ENCODE peak calls at places on chromosomes 4 and X, in eight cellular contexts. M, K, J, L, U, T, S and R are unnamed samples.

GRCh38 chr4:4761128-4761991 is 98.1 kb upstream of the MSX1 start:
- DNase-seq in M (no peak), K (no peak), J (no peak), L (peak; percentile 29), U (no peak), T (no peak), S (no peak), R (no peak)

GRCh38 chr4:190019023-190019858 is 7.8 kb downstream of the FRG2 start:
- DNase-seq in M (no peak), K (no peak), J (no peak), L (no peak), U (no peak), T (no peak), S (no peak), R (no peak)

GRCh38 chrX:38249965-38250364 is 29.3 kb upstream of the SRPX start:
- DNase-seq in M (no peak), K (no peak), J (no peak), L (no peak), U (no peak), T (no peak), S (no peak), R (no peak)

GRCh38 chrX:56833626-56834025 is 104.6 kb downstream of the NBDY start:
- DNase-seq in M (no peak), K (no peak), J (no peak), L (no peak), U (no peak), T (no peak), S (no peak), R (no peak)

GRCh38 chr4:14384824-14385223 is 617.5 kb upstream of the CPEB2 start:
- DNase-seq in M (no peak), K (no peak), J (no peak), L (no peak), U (no peak), T (no peak), S (no peak), R (no peak)

GRCh38 chr4:153335665-153336064 is 8.8 kb upstream of the MND1 start:
- DNase-seq in M (no peak), K (no peak), J (no peak), L (no peak), U (no peak), T (no peak), S (no peak), R (no peak)

GRCh38 chrX:153576961-153577360 is 22.0 kb downstream of the CCNQ start:
- DNase-seq in M (no peak), K (no peak), J (no peak), L (no peak), U (no peak), T (no peak), S (no peak), R (no peak)

GRCh38 chr4:184102927-184103326 is 114.7 kb downstream of the ENPP6 start:
- DNase-seq in M (no peak), K (no peak), J (no peak), L (no peak), U (no peak), T (no peak), S (no peak), R (no peak)

GRCh38 chr4:52051615-52052474 is 741 bp downstream of the SPATA18 start:
- DNase-seq in M (peak; percentile 73), K (no peak), J (peak; percentile 85), L (peak; percentile 63), U (no peak), T (peak; percentile 20), S (no peak), R (no peak)

GRCh38 chr4:177964061-177964460 is 521.8 kb upstream of the AGA start:
- DNase-seq in M (no peak), K (no peak), J (no peak), L (no peak), U (no peak), T (no peak), S (no peak), R (no peak)

GRCh38 chr4:40924096-40924792 is 174.5 kb downstream of the NSUN7 start:
- DNase-seq in M (no peak), K (peak; percentile 43), J (peak; percentile 68), L (peak; percentile 63), U (peak; percentile 61), T (peak; percentile 56), S (peak; percentile 46), R (peak; percentile 65)

GRCh38 chr4:176274441-176274840 is 5.4 kb upstream of the ASB5 start:
- DNase-seq in M (no peak), K (no peak), J (no peak), L (no peak), U (no peak), T (no peak), S (no peak), R (no peak)

GRCh38 chrX:30971761-30972603 is 82.9 kb upstream of the TAB3 start:
- DNase-seq in M (no peak), K (peak; percentile 22), J (peak; percentile 20), L (no peak), U (no peak), T (peak; percentile 60), S (peak; percentile 0), R (no peak)

GRCh38 chrX:15497865-15498264 is 2.7 kb upstream of the BMX start:
- DNase-seq in M (no peak), K (peak; percentile 46), J (peak; percentile 33), L (no peak), U (peak; percentile 5), T (peak; percentile 60), S (peak; percentile 14), R (peak; percentile 30)

GRCh38 chrX:37912286-37912685 is 64.9 kb upstream of the DYNLT3 start:
- DNase-seq in M (no peak), K (no peak), J (no peak), L (no peak), U (no peak), T (peak; percentile 6), S (no peak), R (no peak)

GRCh38 chrX:43693602-43694406 is 37.7 kb downstream of the MAOA start:
- DNase-seq in M (no peak), K (no peak), J (no peak), L (no peak), U (no peak), T (no peak), S (no peak), R (no peak)

GRCh38 chr4:8766610-8767009 is 105.0 kb downstream of the HMX1 start:
- DNase-seq in M (no peak), K (no peak), J (peak; percentile 16), L (no peak), U (no peak), T (no peak), S (no peak), R (no peak)

GRCh38 chr4:178426871-178427270 is 984.6 kb upstream of the AGA start:
- DNase-seq in M (no peak), K (no peak), J (no peak), L (no peak), U (no peak), T (no peak), S (no peak), R (no peak)

GRCh38 chr4:73600917-73601316 is 19.3 kb downstream of the RASSF6 start:
- DNase-seq in M (no peak), K (no peak), J (no peak), L (no peak), U (no peak), T (no peak), S (no peak), R (no peak)

GRCh38 chrX:47644557-47645091 is 5.7 kb downstream of the ELK1 start:
- DNase-seq in M (no peak), K (no peak), J (no peak), L (no peak), U (no peak), T (peak; percentile 55), S (no peak), R (no peak)

GRCh38 chrX:46376246-46376885 is 168.9 kb downstream of the ZNF674 start:
- DNase-seq in M (peak; percentile 41), K (peak; percentile 27), J (no peak), L (no peak), U (peak; percentile 0), T (peak; percentile 59), S (peak; percentile 1), R (no peak)

GRCh38 chr4:152605641-152606304 is 69.9 kb upstream of the FBXW7 start:
- DNase-seq in M (no peak), K (no peak), J (no peak), L (no peak), U (no peak), T (peak; percentile 16), S (no peak), R (no peak)

GRCh38 chr4:117957570-117957969 is 76.7 kb upstream of the NDST3 start:
- DNase-seq in M (no peak), K (no peak), J (no peak), L (no peak), U (no peak), T (no peak), S (no peak), R (no peak)

GRCh38 chr4:76905521-76905920 is 7.6 kb upstream of the SOWAHB start:
- DNase-seq in M (peak; percentile 78), K (no peak), J (no peak), L (no peak), U (no peak), T (no peak), S (no peak), R (no peak)

GRCh38 chrX:96843566-96843965 is 40.1 kb upstream of the RPA4 start:
- DNase-seq in M (no peak), K (no peak), J (no peak), L (no peak), U (no peak), T (no peak), S (no peak), R (no peak)

GRCh38 chr4:46856347-46856746 is 52.7 kb downstream of the COX7B2 start:
- DNase-seq in M (no peak), K (no peak), J (no peak), L (no peak), U (no peak), T (no peak), S (no peak), R (no peak)

GRCh38 chr4:155491336-155492131 is 114.8 kb upstream of the MAP9 start:
- DNase-seq in M (no peak), K (no peak), J (no peak), L (peak; percentile 34), U (no peak), T (no peak), S (no peak), R (no peak)

GRCh38 chr4:114870987-114871386 is 242.4 kb downstream of the NDST4 start:
- DNase-seq in M (no peak), K (no peak), J (no peak), L (no peak), U (no peak), T (no peak), S (no peak), R (no peak)

GRCh38 chr4:4606321-4606720 is 64.5 kb upstream of the STX18 start:
- DNase-seq in M (no peak), K (no peak), J (no peak), L (no peak), U (no peak), T (no peak), S (no peak), R (no peak)